ENCODE peak calls at places on chromosomes 12 and 14, in six cellular contexts. One of them, this sample, is unnamed.

GRCh38 chr12:64567570-64567969 is 42.7 kb upstream of the RASSF3 start:
- DNase-seq in testis: no peak
- DNase-seq in AG04450: no peak
- DNase-seq in aorta: no peak
- DNase-seq in HepG2: no peak
- DNase-seq in RWPE2: no peak
- DNase-seq in this sample: no peak

GRCh38 chr12:45863332-45863731 is 127.0 kb downstream of the SCAF11 start:
- DNase-seq in AG04450: no peak
- DNase-seq in HepG2: no peak
- DNase-seq in testis: no peak
- DNase-seq in RWPE2: no peak
- DNase-seq in aorta: no peak
- DNase-seq in this sample: no peak

GRCh38 chr14:65065719-65066118 is 36.6 kb downstream of the MAX start:
- DNase-seq in AG04450: no peak
- DNase-seq in testis: no peak
- DNase-seq in aorta: no peak
- DNase-seq in RWPE2: no peak
- DNase-seq in HepG2: no peak
- DNase-seq in this sample: no peak

GRCh38 chr12:120686151-120686689 is 729 bp upstream of the MLEC start:
- DNase-seq in AG04450: peak; percentile 93
- DNase-seq in testis: peak; percentile 98
- DNase-seq in aorta: peak; percentile 99
- DNase-seq in HepG2: peak; percentile 97
- DNase-seq in RWPE2: peak; percentile 99
- DNase-seq in this sample: peak; percentile 99

GRCh38 chr14:24576766-24577165 is 716 bp upstream of the CTSG start:
- DNase-seq in HepG2: no peak
- DNase-seq in AG04450: no peak
- DNase-seq in RWPE2: no peak
- DNase-seq in testis: no peak
- DNase-seq in aorta: no peak
- DNase-seq in this sample: no peak

GRCh38 chr14:101808020-101808641 is 46.6 kb downstream of the PPP2R5C start:
- DNase-seq in RWPE2: no peak
- DNase-seq in aorta: no peak
- DNase-seq in AG04450: no peak
- DNase-seq in testis: peak; percentile 52
- DNase-seq in HepG2: peak; percentile 24
- DNase-seq in this sample: no peak

GRCh38 chr12:132205271-132206092 is 61.2 kb downstream of the NOC4L start:
- DNase-seq in testis: no peak
- DNase-seq in HepG2: no peak
- DNase-seq in AG04450: no peak
- DNase-seq in aorta: no peak
- DNase-seq in RWPE2: no peak
- DNase-seq in this sample: no peak

GRCh38 chr14:105201928-105202513 is 20.9 kb upstream of the NUDT14 start:
- DNase-seq in testis: no peak
- DNase-seq in AG04450: no peak
- DNase-seq in HepG2: no peak
- DNase-seq in RWPE2: no peak
- DNase-seq in aorta: no peak
- DNase-seq in this sample: no peak

GRCh38 chr14:96122496-96122895 is 82.1 kb upstream of the BDKRB2 start:
- DNase-seq in RWPE2: no peak
- DNase-seq in AG04450: peak; percentile 93
- DNase-seq in HepG2: no peak
- DNase-seq in aorta: no peak
- DNase-seq in testis: peak; percentile 32
- DNase-seq in this sample: no peak

GRCh38 chr14:72291908-72292688 is 359.9 kb downstream of the RGS6 start:
- DNase-seq in AG04450: peak; percentile 26
- DNase-seq in HepG2: peak; percentile 24
- DNase-seq in testis: peak; percentile 65
- DNase-seq in RWPE2: no peak
- DNase-seq in aorta: no peak
- DNase-seq in this sample: no peak

GRCh38 chr12:96112733-96113132 is 77.3 kb upstream of the LTA4H start:
- DNase-seq in testis: no peak
- DNase-seq in HepG2: peak; percentile 76
- DNase-seq in aorta: no peak
- DNase-seq in RWPE2: no peak
- DNase-seq in AG04450: no peak
- DNase-seq in this sample: no peak

GRCh38 chr12:130872179-130873096 is 572 bp downstream of the RAN start:
- DNase-seq in AG04450: no peak
- DNase-seq in HepG2: no peak
- DNase-seq in aorta: peak; percentile 82
- DNase-seq in testis: peak; percentile 60
- DNase-seq in RWPE2: no peak
- DNase-seq in this sample: no peak

GRCh38 chr12:46559311-46559710 is 186.7 kb upstream of the SLC38A2 start:
- DNase-seq in aorta: no peak
- DNase-seq in HepG2: no peak
- DNase-seq in AG04450: no peak
- DNase-seq in testis: no peak
- DNase-seq in RWPE2: no peak
- DNase-seq in this sample: no peak

GRCh38 chr12:77231548-77231947 is 166.2 kb upstream of the E2F7 start:
- DNase-seq in RWPE2: no peak
- DNase-seq in aorta: peak; percentile 86
- DNase-seq in HepG2: no peak
- DNase-seq in AG04450: peak; percentile 15
- DNase-seq in testis: peak; percentile 69
- DNase-seq in this sample: peak; percentile 77

GRCh38 chr12:101854747-101855146 is 22.6 kb upstream of the DRAM1 start:
- DNase-seq in testis: no peak
- DNase-seq in HepG2: no peak
- DNase-seq in AG04450: no peak
- DNase-seq in aorta: no peak
- DNase-seq in RWPE2: no peak
- DNase-seq in this sample: no peak

GRCh38 chr12:47488888-47489287 is 216.9 kb downstream of the RPAP3 start:
- DNase-seq in testis: no peak
- DNase-seq in RWPE2: no peak
- DNase-seq in HepG2: no peak
- DNase-seq in aorta: no peak
- DNase-seq in AG04450: no peak
- DNase-seq in this sample: no peak

GRCh38 chr14:102363182-102363952 is 626 bp downstream of the TECPR2 start:
- DNase-seq in testis: peak; percentile 35
- DNase-seq in aorta: peak; percentile 90
- DNase-seq in HepG2: no peak
- DNase-seq in RWPE2: no peak
- DNase-seq in AG04450: no peak
- DNase-seq in this sample: peak; percentile 45

GRCh38 chr12:9856154-9856553 is 13.0 kb downstream of the CLEC2B start:
- DNase-seq in AG04450: no peak
- DNase-seq in aorta: no peak
- DNase-seq in RWPE2: no peak
- DNase-seq in testis: no peak
- DNase-seq in HepG2: no peak
- DNase-seq in this sample: no peak

GRCh38 chr12:41223600-41223999 is 35.5 kb downstream of the PDZRN4 start:
- DNase-seq in testis: no peak
- DNase-seq in aorta: no peak
- DNase-seq in RWPE2: no peak
- DNase-seq in HepG2: no peak
- DNase-seq in AG04450: no peak
- DNase-seq in this sample: no peak

GRCh38 chr14:42428996-42429395 is 822.3 kb downstream of the LRFN5 start:
- DNase-seq in AG04450: no peak
- DNase-seq in testis: no peak
- DNase-seq in aorta: no peak
- DNase-seq in HepG2: no peak
- DNase-seq in RWPE2: no peak
- DNase-seq in this sample: no peak

GRCh38 chr12:92439397-92439779 is 263.4 kb upstream of the PLEKHG7 start:
- DNase-seq in AG04450: no peak
- DNase-seq in testis: no peak
- DNase-seq in aorta: no peak
- DNase-seq in HepG2: no peak
- DNase-seq in RWPE2: no peak
- DNase-seq in this sample: peak; percentile 57

GRCh38 chr12:132729541-132730320 is 19.1 kb downstream of the PGAM5 start:
- DNase-seq in HepG2: no peak
- DNase-seq in AG04450: no peak
- DNase-seq in RWPE2: no peak
- DNase-seq in aorta: no peak
- DNase-seq in testis: no peak
- DNase-seq in this sample: no peak

GRCh38 chr12:129607293-129607692 is 296.5 kb downstream of the TMEM132D start:
- DNase-seq in HepG2: no peak
- DNase-seq in AG04450: no peak
- DNase-seq in RWPE2: no peak
- DNase-seq in aorta: no peak
- DNase-seq in testis: peak; percentile 37
- DNase-seq in this sample: no peak

GRCh38 chr14:68961361-68961760 is 17.7 kb downstream of the ACTN1 start:
- DNase-seq in aorta: no peak
- DNase-seq in RWPE2: no peak
- DNase-seq in AG04450: no peak
- DNase-seq in HepG2: no peak
- DNase-seq in testis: no peak
- DNase-seq in this sample: no peak

GRCh38 chr14:62117718-62118164 is 355.5 kb downstream of the SNAPC1 start:
- DNase-seq in AG04450: no peak
- DNase-seq in aorta: no peak
- DNase-seq in HepG2: no peak
- DNase-seq in RWPE2: no peak
- DNase-seq in testis: no peak
- DNase-seq in this sample: no peak
- H3K4me3 ChIP-seq in AG04450: peak overlapping the region; percentile 63
- H3K4me3 ChIP-seq in aorta: no peak overlapping the region
- H3K4me3 ChIP-seq in HepG2: no peak overlapping the region
- H3K4me3 ChIP-seq in RWPE2: no peak overlapping the region
- H3K4me3 ChIP-seq in testis: no peak overlapping the region
- H3K4me3 ChIP-seq in this sample: peak overlapping the region; percentile 20

DNA sequence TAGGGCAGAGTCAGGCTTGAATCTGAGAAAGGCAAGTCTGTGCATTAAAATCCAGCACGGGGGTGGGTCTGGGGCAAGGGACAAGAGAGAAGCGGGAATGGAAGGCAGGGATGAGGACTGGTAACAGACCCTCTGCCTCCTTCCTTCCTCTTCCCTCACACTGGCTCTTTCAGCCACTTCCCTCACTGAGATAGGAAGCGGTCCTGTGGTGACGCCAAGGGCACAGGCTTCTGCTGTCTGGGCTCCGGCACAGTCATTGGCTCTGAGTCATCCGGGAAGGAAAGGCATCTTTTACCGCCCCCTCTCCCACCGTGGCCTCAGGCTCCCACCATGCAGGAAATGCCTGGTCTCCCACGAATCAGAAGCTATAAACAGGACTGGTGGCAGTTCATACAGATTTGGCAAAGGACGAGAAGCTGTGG is 70.2 kb downstream of the ETV6 start:
- DNase-seq in HepG2: no peak
- DNase-seq in AG04450: peak; percentile 82
- DNase-seq in testis: peak; percentile 40
- DNase-seq in RWPE2: peak; percentile 65
- DNase-seq in aorta: peak; percentile 86
- DNase-seq in this sample: peak; percentile 54
- H3K27ac ChIP-seq in HepG2: no peak overlapping the region
- H3K27ac ChIP-seq in AG04450: peak overlapping the region; percentile 87
- H3K27ac ChIP-seq in testis: no peak overlapping the region
- H3K27ac ChIP-seq in RWPE2: peak overlapping the region; percentile 55
- H3K27ac ChIP-seq in aorta: no peak overlapping the region
- H3K27ac ChIP-seq in this sample: peak overlapping the region; percentile 43

GRCh38 chr14:40232302-40232701 is 800.1 kb upstream of the FBXO33 start:
- DNase-seq in testis: no peak
- DNase-seq in AG04450: no peak
- DNase-seq in RWPE2: no peak
- DNase-seq in HepG2: no peak
- DNase-seq in aorta: no peak
- DNase-seq in this sample: no peak

DNA sequence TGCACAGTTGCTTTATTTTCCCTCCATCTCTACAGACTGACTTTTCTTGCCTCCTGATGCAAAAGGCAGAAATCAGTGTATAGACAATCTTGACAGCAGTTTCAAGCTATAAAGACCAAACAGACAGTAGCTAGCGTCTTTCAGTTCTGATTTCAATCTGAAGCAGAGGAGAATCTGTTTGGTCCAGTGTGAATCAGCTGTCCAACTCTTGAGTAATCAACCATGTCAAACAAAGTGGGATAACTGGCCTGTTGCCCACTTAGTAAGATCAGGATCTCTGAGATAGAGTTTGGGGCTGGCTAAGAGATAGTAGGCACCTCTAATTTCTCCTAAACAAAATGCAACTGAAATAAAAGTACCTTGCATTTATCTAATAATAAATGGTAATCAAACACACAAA is 797.4 kb upstream of the FBXO33 start:
- DNase-seq in AG04450: no peak
- DNase-seq in HepG2: no peak
- DNase-seq in testis: no peak
- DNase-seq in aorta: no peak
- DNase-seq in RWPE2: no peak
- DNase-seq in this sample: no peak
- H3K4me3 ChIP-seq in AG04450: no peak overlapping the region
- H3K4me3 ChIP-seq in HepG2: no peak overlapping the region
- H3K4me3 ChIP-seq in testis: no peak overlapping the region
- H3K4me3 ChIP-seq in aorta: no peak overlapping the region
- H3K4me3 ChIP-seq in RWPE2: no peak overlapping the region
- H3K4me3 ChIP-seq in this sample: no peak overlapping the region

GRCh38 chr12:14961466-14962155 is at the start of gene ARHGDIB:
- DNase-seq in HepG2: no peak
- DNase-seq in testis: peak; percentile 39
- DNase-seq in AG04450: no peak
- DNase-seq in aorta: no peak
- DNase-seq in RWPE2: peak; percentile 52
- DNase-seq in this sample: peak; percentile 42

GRCh38 chr12:14962797-14963196 is 1.4 kb upstream of the ARHGDIB start:
- DNase-seq in testis: no peak
- DNase-seq in aorta: no peak
- DNase-seq in RWPE2: no peak
- DNase-seq in HepG2: no peak
- DNase-seq in AG04450: no peak
- DNase-seq in this sample: no peak

GRCh38 chr12:14960548-14961465 is 594 bp downstream of the ARHGDIB start:
- DNase-seq in HepG2: no peak
- DNase-seq in RWPE2: peak; percentile 53
- DNase-seq in testis: no peak
- DNase-seq in aorta: no peak
- DNase-seq in AG04450: no peak
- DNase-seq in this sample: no peak

GRCh38 chr12:14963520-14963919 is 2.1 kb upstream of the ARHGDIB start:
- DNase-seq in AG04450: no peak
- DNase-seq in RWPE2: no peak
- DNase-seq in HepG2: no peak
- DNase-seq in testis: no peak
- DNase-seq in aorta: no peak
- DNase-seq in this sample: no peak

DNA sequence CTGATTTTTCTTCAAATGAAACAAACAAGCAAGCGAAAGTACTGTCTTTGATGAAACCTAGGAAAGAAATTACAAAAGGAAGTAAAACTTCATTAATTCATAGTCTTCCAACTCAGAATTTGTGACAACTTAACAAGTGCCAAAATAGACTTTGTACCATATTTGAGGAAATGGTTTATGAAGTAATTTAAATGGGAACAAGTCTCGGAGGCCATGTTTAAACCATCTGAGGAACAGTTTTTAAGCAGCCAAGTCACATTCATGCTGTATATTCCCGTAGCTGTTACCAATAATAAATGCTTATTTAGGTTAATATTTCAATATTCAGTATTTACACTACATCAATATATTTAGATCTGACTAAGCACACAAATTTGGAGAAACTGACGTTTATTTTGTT is 779 bp upstream of the ARHGDIB start:
- DNase-seq in RWPE2: no peak
- DNase-seq in aorta: no peak
- DNase-seq in AG04450: no peak
- DNase-seq in testis: no peak
- DNase-seq in HepG2: no peak
- DNase-seq in this sample: no peak
- H3K27ac ChIP-seq in RWPE2: peak overlapping the region; percentile 94
- H3K27ac ChIP-seq in aorta: no peak overlapping the region
- H3K27ac ChIP-seq in AG04450: no peak overlapping the region
- H3K27ac ChIP-seq in testis: peak overlapping the region; percentile 82
- H3K27ac ChIP-seq in HepG2: no peak overlapping the region
- H3K27ac ChIP-seq in this sample: no peak overlapping the region

This sample was measured in tibial artery.